ENCODE peak calls at places on chromosomes 7 and 10, in nine cellular contexts. Z is MCF 10A, I is dorsolateral prefrontal cortex, F is sigmoid colon, Q is HL-60, P is Caco-2, Y is mesothelial cell of epicardium, U is tibial artery, T is stomach. N is an unnamed sample.

GRCh38 chr7:65609131-65609530 is 235.5 kb downstream of the ZNF92 start:
- DNase-seq in Z (no peak), T (no peak), P (no peak), Q (no peak), Y (no peak), F (no peak), U (no peak), I (no peak), N (no peak)

GRCh38 chr10:38027992-38028391 is 17.5 kb downstream of the ZNF33A start:
- DNase-seq in Y (no peak), U (no peak), T (no peak), F (no peak), P (no peak), Z (no peak), Q (no peak), I (no peak), N (no peak)

GRCh38 chr10:79069325-79070090 is 742 bp downstream of the ZMIZ1 start:
- DNase-seq in Z (peak), P (no peak), F (peak), I (no peak), U (peak), Y (no peak), T (peak), Q (no peak), N (peak)

GRCh38 chr7:5274441-5274840 is 8.3 kb upstream of the SLC29A4 start:
- DNase-seq in Y (no peak), I (no peak), P (no peak), Q (no peak), T (no peak), Z (no peak), F (no peak), U (no peak), N (no peak)

GRCh38 chr7:144835166-144835611 is 664 bp downstream of the TPK1 start:
- DNase-seq in T (peak), Z (peak), P (peak), Y (no peak), F (peak), Q (no peak), U (peak), I (no peak), N (peak)

GRCh38 chr10:121751191-121751760 is 153.0 kb upstream of the FGFR2 start:
- DNase-seq in Q (no peak), I (no peak), T (no peak), Y (no peak), P (no peak), F (no peak), Z (no peak), U (no peak), N (no peak)

GRCh38 chr10:42963302-42963701 is 113.6 kb upstream of the RET start:
- DNase-seq in Z (no peak), T (peak), Q (no peak), P (no peak), U (peak), Y (no peak), I (no peak), F (peak), N (no peak)

GRCh38 chr10:93368210-93368609 is 113.9 kb downstream of the MYOF start:
- DNase-seq in U (no peak), F (no peak), Q (no peak), P (no peak), T (no peak), I (no peak), Y (no peak), Z (no peak), N (no peak)

GRCh38 chr10:123424537-123424936 is 241.6 kb upstream of the GPR26 start:
- DNase-seq in Q (no peak), P (no peak), Z (no peak), T (no peak), U (no peak), Y (no peak), I (no peak), F (no peak), N (no peak)

GRCh38 chr10:123422261-123422660 is 243.9 kb upstream of the GPR26 start:
- DNase-seq in Y (no peak), T (no peak), P (no peak), I (no peak), Q (no peak), U (no peak), Z (no peak), F (no peak), N (no peak)

GRCh38 chr10:123428302-123428701 is 237.9 kb upstream of the GPR26 start:
- DNase-seq in Q (no peak), U (no peak), P (no peak), F (no peak), T (no peak), I (no peak), Z (no peak), Y (no peak), N (no peak)

GRCh38 chr10:123429631-123430257 is 236.4 kb upstream of the GPR26 start:
- DNase-seq in F (no peak), U (no peak), I (no peak), Y (no peak), T (no peak), P (no peak), Z (no peak), Q (no peak), N (no peak)

GRCh38 chr10:123427386-123427785 is 238.8 kb upstream of the GPR26 start:
- DNase-seq in P (no peak), F (no peak), T (no peak), I (no peak), Q (peak), U (no peak), Z (peak), Y (no peak), N (no peak)
- TF ChIP-seq CTCF in P (no peak), F (no peak), T (no peak), I (no peak), Q (no peak), U (no peak), Z (no peak), Y (no peak), N (no peak)

GRCh38 chr10:104297697-104298660 is 29.0 kb downstream of the GSTO2 start:
- DNase-seq in T (no peak), Q (no peak), Y (no peak), Z (no peak), U (no peak), I (no peak), F (no peak), P (no peak), N (no peak)

GRCh38 chr10:104299031-104299904 is 30.3 kb downstream of the GSTO2 start:
- DNase-seq in I (no peak), Y (no peak), U (no peak), F (no peak), Q (no peak), T (no peak), P (no peak), Z (no peak), N (no peak)

GRCh38 chr10:104301907-104302690 is 33.1 kb downstream of the GSTO2 start:
- DNase-seq in Y (no peak), U (no peak), P (no peak), I (no peak), Z (no peak), F (no peak), T (no peak), Q (no peak), N (no peak)

GRCh38 chr10:104300002-104300735 is 31.2 kb downstream of the GSTO2 start:
- DNase-seq in Q (no peak), U (peak), P (no peak), Y (no peak), I (no peak), F (peak), T (no peak), Z (peak), N (no peak)

GRCh38 chr10:104300736-104301292 is 31.8 kb downstream of the GSTO2 start:
- DNase-seq in T (peak), U (peak), Q (no peak), I (peak), Y (no peak), P (no peak), F (peak), Z (peak), N (peak)
- TF ChIP-seq CTCF in T (no peak), U (peak), Q (no peak), I (peak), Y (no peak), P (no peak), F (no peak), Z (no peak), N (no peak)

GRCh38 chr10:106930751-106931150 is 233.8 kb downstream of the SORCS1 start:
- DNase-seq in Q (no peak), F (no peak), P (no peak), T (no peak), Z (no peak), Y (no peak), I (no peak), U (no peak), N (no peak)
- TF ChIP-seq CTCF in Q (no peak), F (no peak), P (no peak), T (no peak), Z (no peak), Y (no peak), I (no peak), U (no peak), N (no peak)

GRCh38 chr10:35423505-35424306 is 87.4 kb downstream of the CCNY start:
- DNase-seq in P (no peak), Q (no peak), I (no peak), U (no peak), F (no peak), Y (no peak), T (no peak), Z (peak), N (no peak)
- TF ChIP-seq CTCF in P (no peak), Q (no peak), I (no peak), U (no peak), F (no peak), Y (no peak), T (no peak), Z (no peak), N (no peak)

GRCh38 chr10:110783509-110784103 is 88.1 kb upstream of the PDCD4 start:
- DNase-seq in F (no peak), P (no peak), I (no peak), Q (no peak), T (no peak), U (no peak), Y (no peak), Z (no peak), N (no peak)
- TF ChIP-seq CTCF in F (no peak), P (no peak), I (no peak), Q (no peak), T (no peak), U (no peak), Y (no peak), Z (no peak), N (no peak)

GRCh38 chr10:46539596-46540411 is 16.7 kb downstream of the GPRIN2 start:
- DNase-seq in Q (no peak), Z (no peak), I (no peak), U (peak), P (peak), Y (no peak), T (peak), F (no peak), N (peak)

GRCh38 chr10:46540412-46541016 is 15.9 kb downstream of the GPRIN2 start:
- DNase-seq in T (peak), U (peak), I (no peak), Q (no peak), Y (peak), P (peak), F (no peak), Z (no peak), N (peak)

GRCh38 chr10:46542567-46543323 is 13.7 kb downstream of the GPRIN2 start:
- DNase-seq in T (peak), Q (no peak), U (no peak), I (no peak), F (no peak), Z (no peak), Y (peak), P (peak), N (peak)

GRCh38 chr10:46541735-46542566 is 14.5 kb downstream of the GPRIN2 start:
- DNase-seq in I (no peak), P (no peak), Q (no peak), F (no peak), Y (peak), Z (no peak), T (peak), U (no peak), N (peak)

GRCh38 chr10:46541017-46541661 is 15.3 kb downstream of the GPRIN2 start:
- DNase-seq in T (peak), Q (no peak), U (peak), F (peak), I (peak), Z (no peak), P (peak), Y (peak), N (peak)
- TF ChIP-seq CTCF in T (peak), Q (no peak), U (no peak), F (no peak), I (peak), Z (no peak), P (peak), Y (peak), N (no peak)